ENCODE peak calls at places on chromosomes 12 and 14, in seven cellular contexts. P, H, D, L, B, X and E are unnamed samples.
A peak's percentile ranks its signal among the peaks of the same experiment; 100 is the strongest.

GRCh38 chr14:93906341-93907329 is 20.5 kb upstream of the FAM181A start:
- DNase-seq in P (peak; percentile 9), H (peak; percentile 46), D (peak; percentile 66), L (peak; percentile 25), B (peak; percentile 38), X (peak; percentile 70), E (no peak)

GRCh38 chr12:93657076-93657475 is 20.1 kb upstream of the CRADD start:
- DNase-seq in P (no peak), H (no peak), D (no peak), L (no peak), B (no peak), X (no peak), E (no peak)

GRCh38 chr12:96271469-96272199 is 77.5 kb downstream of the ELK3 start:
- DNase-seq in P (no peak), H (no peak), D (no peak), L (no peak), B (no peak), X (no peak), E (no peak)

GRCh38 chr14:78010688-78011087 is 159.5 kb upstream of the NRXN3 start:
- DNase-seq in P (peak; percentile 61), H (no peak), D (no peak), L (no peak), B (no peak), X (no peak), E (no peak)

GRCh38 chr12:48182659-48183058 is 785 bp upstream of the CCDC184 start:
- DNase-seq in P (no peak), H (no peak), D (no peak), L (no peak), B (no peak), X (no peak), E (no peak)

GRCh38 chr14:104926619-104927431 is 2.1 kb downstream of the PLD4 start:
- DNase-seq in P (no peak), H (peak; percentile 77), D (peak; percentile 35), L (no peak), B (no peak), X (no peak), E (no peak)

GRCh38 chr12:101667591-101667990 is 29.8 kb upstream of the CHPT1 start:
- DNase-seq in P (no peak), H (no peak), D (no peak), L (no peak), B (no peak), X (no peak), E (no peak)

GRCh38 chr14:94394025-94394493 is 5.7 kb upstream of the SERPINA1 start:
- DNase-seq in P (no peak), H (no peak), D (no peak), L (no peak), B (no peak), X (no peak), E (no peak)

GRCh38 chr14:94989946-94990345 is 167.4 kb downstream of the DICER1 start:
- DNase-seq in P (no peak), H (no peak), D (no peak), L (no peak), B (no peak), X (no peak), E (no peak)

GRCh38 chr12:93734784-93735183 is 57.6 kb downstream of the CRADD start:
- DNase-seq in P (peak; percentile 24), H (no peak), D (no peak), L (no peak), B (no peak), X (no peak), E (no peak)

GRCh38 chr12:48237048-48237630 is 34.0 kb upstream of the OR10AD1 start:
- DNase-seq in P (no peak), H (no peak), D (no peak), L (no peak), B (peak; percentile 60), X (no peak), E (no peak)

GRCh38 chr12:110079477-110080400 is 31.4 kb upstream of the C12orf76 start:
- DNase-seq in P (no peak), H (peak; percentile 85), D (peak; percentile 50), L (peak; percentile 49), B (peak; percentile 61), X (no peak), E (peak; percentile 78)

GRCh38 chr12:76083761-76084276 is 666 bp downstream of the NAP1L1 start:
- DNase-seq in P (peak; percentile 70), H (peak; percentile 67), D (peak; percentile 71), L (peak; percentile 58), B (peak; percentile 64), X (peak; percentile 63), E (no peak)

GRCh38 chr12:85076688-85077430 is 40.7 kb downstream of the LRRIQ1 start:
- DNase-seq in P (peak; percentile 93), H (no peak), D (no peak), L (no peak), B (no peak), X (no peak), E (no peak)

GRCh38 chr12:49922349-49923034 is 18.8 kb upstream of the FAIM2 start:
- DNase-seq in P (no peak), H (no peak), D (no peak), L (no peak), B (peak; percentile 49), X (no peak), E (no peak)

GRCh38 chr12:90963946-90964345 is 9.0 kb upstream of the CCER1 start:
- DNase-seq in P (no peak), H (no peak), D (no peak), L (no peak), B (no peak), X (no peak), E (no peak)

GRCh38 chr14:88204221-88204620 is 118.8 kb downstream of the KCNK10 start:
- DNase-seq in P (no peak), H (no peak), D (peak; percentile 47), L (no peak), B (no peak), X (no peak), E (no peak)

GRCh38 chr14:58878740-58879139 is 241.0 kb downstream of the DACT1 start:
- DNase-seq in P (no peak), H (no peak), D (no peak), L (no peak), B (no peak), X (no peak), E (no peak)

GRCh38 chr14:78997811-78998210 is 827.6 kb downstream of the NRXN3 start:
- DNase-seq in P (peak; percentile 79), H (no peak), D (no peak), L (no peak), B (no peak), X (no peak), E (no peak)

GRCh38 chr14:92945544-92945943 is 22.6 kb downstream of the CHGA start:
- DNase-seq in P (no peak), H (no peak), D (no peak), L (no peak), B (no peak), X (no peak), E (no peak)

GRCh38 chr12:113007166-113007565 is 28.8 kb downstream of the OAS2 start:
- DNase-seq in P (peak; percentile 91), H (no peak), D (no peak), L (no peak), B (peak; percentile 67), X (no peak), E (no peak)

GRCh38 chr14:83133986-83134664 is 1600.5 kb upstream of the SEL1L start:
- DNase-seq in P (no peak), H (no peak), D (no peak), L (no peak), B (no peak), X (no peak), E (no peak)

GRCh38 chr14:38282941-38283340 is 27.0 kb upstream of the CLEC14A start:
- DNase-seq in P (no peak), H (no peak), D (no peak), L (no peak), B (no peak), X (no peak), E (no peak)

GRCh38 chr14:41925409-41925808 is 318.7 kb downstream of the LRFN5 start:
- DNase-seq in P (peak; percentile 32), H (no peak), D (no peak), L (no peak), B (no peak), X (no peak), E (no peak)

GRCh38 chr14:70707138-70708038 is 65.7 kb downstream of the TTC9 start:
- DNase-seq in P (peak; percentile 85), H (no peak), D (no peak), L (no peak), B (peak; percentile 85), X (no peak), E (no peak)

GRCh38 chr12:31728289-31728916 is 418 bp downstream of the AMN1 start:
- DNase-seq in P (no peak), H (peak; percentile 70), D (no peak), L (peak; percentile 29), B (peak; percentile 55), X (no peak), E (no peak)

GRCh38 chr12:31726575-31726974 is 2.2 kb downstream of the AMN1 start:
- DNase-seq in P (no peak), H (no peak), D (no peak), L (no peak), B (no peak), X (no peak), E (no peak)

GRCh38 chr12:31727197-31727596 is 1.6 kb downstream of the AMN1 start:
- DNase-seq in P (no peak), H (no peak), D (no peak), L (no peak), B (no peak), X (no peak), E (no peak)

GRCh38 chr12:31729728-31730127 is 907 bp upstream of the AMN1 start:
- DNase-seq in P (no peak), H (no peak), D (no peak), L (no peak), B (no peak), X (no peak), E (no peak)

GRCh38 chr12:31728917-31729640 is at the start of gene AMN1:
- DNase-seq in P (peak; percentile 100), H (peak; percentile 99), D (peak; percentile 100), L (peak; percentile 98), B (peak; percentile 99), X (peak; percentile 96), E (peak; percentile 99)
- TF ChIP-seq CTCF in P (no peak), H (no peak), D (no peak), L (no peak), B (peak; percentile 28), X (no peak), E (no peak)

DNA sequence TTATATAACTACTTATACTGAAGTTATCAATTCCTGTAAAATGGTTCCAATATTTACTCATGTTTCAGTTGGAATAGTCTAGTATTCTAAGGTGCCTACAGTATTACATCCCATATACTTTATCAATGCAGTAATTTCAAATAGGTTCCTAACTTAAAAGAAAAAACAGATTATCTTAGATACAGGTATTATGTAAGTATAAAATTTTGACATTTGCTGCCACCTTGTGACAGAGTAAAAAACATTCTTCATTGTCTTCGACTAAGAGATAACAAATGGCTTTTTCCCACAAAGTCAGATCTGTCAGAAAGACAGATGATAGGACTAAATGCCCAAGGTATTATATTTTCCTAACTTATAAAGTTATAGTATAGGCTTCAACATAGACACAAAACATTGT is 78.7 kb downstream of the TXNDC16 start:
- DNase-seq in P (peak; percentile 62), H (no peak), D (no peak), L (no peak), B (no peak), X (no peak), E (no peak)
- TF ChIP-seq CTCF in P (peak; percentile 22), H (peak; percentile 27), D (no peak), L (peak; percentile 62), B (peak; percentile 41), X (peak; percentile 81), E (peak; percentile 62)

GRCh38 chr14:100155049-100155621 is 4.3 kb downstream of the DEGS2 start:
- DNase-seq in P (no peak), H (no peak), D (peak; percentile 77), L (no peak), B (no peak), X (no peak), E (no peak)
- TF ChIP-seq CTCF in P (peak; percentile 62), H (peak; percentile 38), D (peak; percentile 30), L (peak; percentile 43), B (peak; percentile 28), X (peak; percentile 69), E (peak; percentile 54)

GRCh38 chr12:13428538-13429265 is 232.2 kb downstream of the EMP1 start:
- DNase-seq in P (peak; percentile 54), H (no peak), D (no peak), L (no peak), B (no peak), X (no peak), E (no peak)
- TF ChIP-seq CTCF in P (no peak), H (no peak), D (no peak), L (no peak), B (no peak), X (no peak), E (no peak)